ENCODE peak calls at places on chromosomes 6 and 20, in five cellular contexts. U is IMR-90, F is lower leg skin, H is Peyer's patch, O is body of pancreas. N is an unnamed sample.

GRCh38 chr6:45590751-45591184 is 213.0 kb upstream of the SUPT3H start:
- DNase-seq in U (peak), O (no peak), F (no peak), H (no peak), N (no peak)

GRCh38 chr6:1310628-1311399 is 1.1 kb upstream of the FOXQ1 start:
- DNase-seq in H (no peak), F (peak), U (no peak), O (peak), N (peak)

GRCh38 chr6:111418971-111419693 is 63.9 kb downstream of the REV3L start:
- DNase-seq in F (no peak), H (no peak), O (no peak), U (peak), N (no peak)

GRCh38 chr6:168363811-168364792 is 44.5 kb upstream of the DACT2 start:
- DNase-seq in U (no peak), O (no peak), F (peak), H (no peak), N (no peak)

GRCh38 chr20:22475662-22476061 is 108.7 kb downstream of the FOXA2 start:
- DNase-seq in O (no peak), H (no peak), F (no peak), U (no peak), N (no peak)

GRCh38 chr20:6588296-6588695 is 179.2 kb upstream of the BMP2 start:
- DNase-seq in O (peak), H (no peak), U (peak), F (no peak), N (no peak)

GRCh38 chr6:109760208-109760607 is 69.1 kb downstream of the FIG4 start:
- DNase-seq in F (no peak), U (peak), H (no peak), O (no peak), N (no peak)

GRCh38 chr20:52103911-52104545 is 87.6 kb downstream of the ZFP64 start:
- DNase-seq in F (no peak), H (no peak), U (peak), O (no peak), N (no peak)

GRCh38 chr6:146526192-146526591 is 17.4 kb upstream of the RAB32 start:
- DNase-seq in H (no peak), F (no peak), U (no peak), O (no peak), N (no peak)

GRCh38 chr6:65075705-65076104 is 631.3 kb downstream of the EYS start:
- DNase-seq in H (no peak), O (no peak), U (no peak), F (no peak), N (no peak)

GRCh38 chr20:20864346-20865096 is 152.1 kb upstream of the RALGAPA2 start:
- DNase-seq in H (no peak), F (no peak), U (no peak), O (no peak), N (no peak)

GRCh38 chr6:2935566-2936291 is 32.6 kb upstream of the SERPINB9 start:
- DNase-seq in U (no peak), O (no peak), F (peak), H (peak), N (no peak)

GRCh38 chr20:1418335-1418734 is 25.5 kb upstream of the FKBP1A start:
- DNase-seq in H (no peak), O (no peak), F (no peak), U (peak), N (no peak)

GRCh38 chr20:21509597-21510331 is 4.1 kb downstream of the NKX2-2 start:
- DNase-seq in H (no peak), F (no peak), O (no peak), U (peak), N (no peak)

GRCh38 chr20:24683676-24684075 is 214.2 kb downstream of the SYNDIG1 start:
- DNase-seq in H (no peak), F (peak), O (no peak), U (no peak), N (no peak)

GRCh38 chr20:19451591-19452295 is 239.3 kb downstream of the SLC24A3 start:
- DNase-seq in F (peak), O (no peak), U (no peak), H (no peak), N (no peak)

GRCh38 chr6:15462717-15463525 is 199.9 kb downstream of the DTNBP1 start:
- DNase-seq in O (no peak), U (peak), F (no peak), H (no peak), N (no peak)

DNA sequence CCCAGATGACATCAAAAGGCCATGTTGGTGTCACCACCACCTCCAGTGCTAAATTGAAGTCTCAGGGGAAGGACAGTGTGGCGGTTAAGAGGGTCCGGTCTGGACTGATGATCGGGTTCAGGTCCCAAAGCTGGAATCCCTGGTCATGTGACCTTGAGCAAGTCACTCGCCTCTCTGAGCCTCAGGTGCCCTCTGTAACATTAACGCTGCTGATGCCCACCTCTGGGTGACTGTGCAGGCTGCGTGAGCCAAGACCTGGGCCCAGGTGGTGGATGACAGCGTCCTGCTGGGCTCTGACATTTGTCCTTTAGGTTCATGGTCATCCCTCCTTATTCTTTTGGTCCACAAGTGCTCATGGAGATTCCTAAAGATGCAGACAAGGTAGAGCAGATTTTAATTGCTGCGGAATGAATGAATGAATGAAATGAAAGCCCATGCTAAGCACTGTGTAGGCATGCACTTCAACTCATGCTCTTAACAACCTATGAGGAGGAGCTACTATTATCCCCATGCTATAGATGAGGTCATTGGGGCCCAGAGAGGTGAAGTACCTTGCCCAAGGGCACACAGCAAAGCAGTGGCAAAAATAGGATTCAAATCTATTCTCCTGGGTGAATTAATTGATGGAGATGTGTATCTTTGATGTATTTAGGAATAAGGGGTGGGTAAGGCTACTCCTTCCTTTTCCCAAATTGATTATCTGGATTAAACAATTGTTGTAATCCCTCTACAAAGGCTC is 649 bp upstream of the BPIFB1 start:
- DNase-seq in O (no peak), H (no peak), U (no peak), F (no peak), N (no peak)
- H3K4me3 ChIP-seq in O (no peak), H (no peak), U (no peak), F (no peak), N (no peak)

GRCh38 chr20:44736170-44737021 is 9.3 kb upstream of the KCNK15 start:
- DNase-seq in H (peak), U (peak), F (no peak), O (peak), N (no peak)
- TF ChIP-seq POLR2A in H (no peak), U (no peak), F (no peak), O (no peak), N (no peak)

GRCh38 chr20:44598413-44599290 is 16.3 kb downstream of the PKIG start:
- DNase-seq in F (no peak), U (no peak), O (no peak), H (no peak), N (no peak)
- H3K4me3 ChIP-seq in F (no peak), U (no peak), O (no peak), H (no peak), N (no peak)

GRCh38 chr6:26251354-26252081 is 113.5 kb upstream of the BTN3A2 start:
- DNase-seq in H (peak), U (peak), O (no peak), F (peak), N (peak)
- TF ChIP-seq POLR2A in H (peak), U (peak), O (peak), F (no peak), N (peak)

GRCh38 chr20:59013959-59014608 is 5.1 kb upstream of the TUBB1 start:
- DNase-seq in U (peak), H (peak), F (no peak), O (no peak), N (no peak)
- H3K4me3 ChIP-seq in U (no peak), H (no peak), F (no peak), O (no peak), N (no peak)

DNA sequence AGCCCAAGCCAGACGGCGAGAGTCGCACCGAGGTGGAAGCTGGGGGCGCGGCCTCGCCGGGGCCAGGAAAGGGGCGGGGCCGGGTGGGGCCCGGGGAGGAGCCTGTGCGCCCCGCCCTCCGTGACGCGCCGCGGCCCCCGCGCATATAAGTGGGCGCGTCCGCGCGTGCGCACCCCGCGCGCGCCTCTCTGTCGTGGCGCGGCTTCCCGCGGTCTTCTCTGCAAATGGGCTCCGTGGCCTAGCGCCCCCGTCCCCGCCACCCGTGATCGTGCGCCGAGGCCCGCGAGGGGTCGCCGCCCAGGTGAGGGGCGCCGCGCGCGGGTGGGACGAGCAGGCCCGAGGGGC is at the start of gene PPDPF:
- DNase-seq in U (peak), O (peak), H (peak), F (peak), N (peak)
- TF ChIP-seq POLR2A in U (peak), O (peak), H (peak), F (peak), N (peak)

GRCh38 chr6:42440027-42440426 is 11.7 kb downstream of the TRERF1 start:
- DNase-seq in O (no peak), H (no peak), F (peak), U (peak), N (no peak)
- H3K4me3 ChIP-seq in O (no peak), H (no peak), F (no peak), U (no peak), N (no peak)

GRCh38 chr20:62238569-62239277 is 402 bp downstream of the OSBPL2 start:
- DNase-seq in H (peak), O (peak), F (no peak), U (no peak), N (no peak)
- TF ChIP-seq POLR2A in H (no peak), O (no peak), F (no peak), U (peak), N (peak)

N was measured in prostate gland.